ENCODE peak calls at places on chromosome 18, in ten cellular contexts. G is AG04450, T is astrocyte, D is gastrocnemius medialis, V is fibroblast of lung, U is fibroblast of pulmonary artery, A is astrocyte of the spinal cord, R is prostate gland, H is BE2C, J is heart right ventricle. N is an unnamed sample.

GRCh38 chr18:48818329-48819254 is 132.2 kb downstream of the SMAD7 start:
- DNase-seq in G (no peak), T (no peak), D (peak), V (no peak), U (no peak), A (no peak), R (no peak), H (no peak), J (no peak), N (no peak)

GRCh38 chr18:41075212-41075611 is 879.8 kb upstream of the PIK3C3 start:
- DNase-seq in G (peak), T (peak), D (no peak), V (peak), U (peak), A (peak), R (no peak), H (no peak), J (no peak), N (peak)

GRCh38 chr18:44453505-44453904 is 227.2 kb upstream of the SETBP1 start:
- DNase-seq in G (no peak), T (peak), D (no peak), V (no peak), U (no peak), A (peak), R (no peak), H (no peak), J (no peak), N (no peak)

GRCh38 chr18:51195602-51196115 is 1.8 kb downstream of the MEX3C start:
- DNase-seq in G (no peak), T (peak), D (no peak), V (peak), U (peak), A (peak), R (peak), H (peak), J (no peak), N (peak)

GRCh38 chr18:36196239-36196995 is 9.1 kb downstream of the MOCOS start:
- DNase-seq in G (no peak), T (no peak), D (no peak), V (no peak), U (no peak), A (no peak), R (no peak), H (no peak), J (no peak), N (no peak)

GRCh38 chr18:7066965-7067555 is 50.5 kb downstream of the LAMA1 start:
- DNase-seq in G (no peak), T (no peak), D (no peak), V (no peak), U (peak), A (no peak), R (no peak), H (no peak), J (no peak), N (peak)

GRCh38 chr18:79919089-79919488 is 32.4 kb downstream of the SLC66A2 start:
- DNase-seq in G (no peak), T (no peak), D (no peak), V (no peak), U (no peak), A (no peak), R (peak), H (no peak), J (no peak), N (no peak)

GRCh38 chr18:79799619-79800352 is 2.0 kb downstream of the KCNG2 start:
- DNase-seq in G (no peak), T (no peak), D (no peak), V (no peak), U (no peak), A (no peak), R (no peak), H (no peak), J (no peak), N (no peak)

GRCh38 chr18:73785276-73785675 is 362.4 kb downstream of the FBXO15 start:
- DNase-seq in G (peak), T (peak), D (no peak), V (peak), U (peak), A (no peak), R (no peak), H (no peak), J (no peak), N (peak)

GRCh38 chr18:80170395-80171094 is 61.5 kb downstream of the ADNP2 start:
- DNase-seq in G (no peak), T (no peak), D (no peak), V (no peak), U (no peak), A (no peak), R (no peak), H (no peak), J (no peak), N (no peak)

GRCh38 chr18:46419391-46420141 is 237.5 kb downstream of the LOXHD1 start:
- DNase-seq in G (no peak), T (no peak), D (no peak), V (no peak), U (no peak), A (no peak), R (no peak), H (no peak), J (no peak), N (no peak)

GRCh38 chr18:22521026-22521707 is 103.5 kb upstream of the CTAGE1 start:
- DNase-seq in G (no peak), T (no peak), D (no peak), V (no peak), U (no peak), A (no peak), R (no peak), H (no peak), J (no peak), N (no peak)

GRCh38 chr18:52426041-52426440 is 86.0 kb downstream of the DCC start:
- DNase-seq in G (no peak), T (no peak), D (no peak), V (no peak), U (no peak), A (no peak), R (no peak), H (no peak), J (no peak), N (no peak)

GRCh38 chr18:69838620-69839411 is 108.9 kb downstream of the CD226 start:
- DNase-seq in G (no peak), T (no peak), D (no peak), V (no peak), U (no peak), A (no peak), R (no peak), H (peak), J (no peak), N (no peak)

GRCh38 chr18:79588636-79589481 is 90.7 kb upstream of the CTDP1 start:
- DNase-seq in G (peak), T (peak), D (peak), V (peak), U (peak), A (peak), R (peak), H (no peak), J (peak), N (peak)

GRCh38 chr18:54217624-54218023 is 6.8 kb downstream of the MBD2 start:
- DNase-seq in G (no peak), T (no peak), D (no peak), V (no peak), U (no peak), A (no peak), R (no peak), H (no peak), J (no peak), N (no peak)
- H3K4me3 ChIP-seq in G (no peak), T (no peak), D (no peak), V (no peak), U (no peak), A (no peak), R (no peak), H (no peak), J (no peak), N (no peak)

DNA sequence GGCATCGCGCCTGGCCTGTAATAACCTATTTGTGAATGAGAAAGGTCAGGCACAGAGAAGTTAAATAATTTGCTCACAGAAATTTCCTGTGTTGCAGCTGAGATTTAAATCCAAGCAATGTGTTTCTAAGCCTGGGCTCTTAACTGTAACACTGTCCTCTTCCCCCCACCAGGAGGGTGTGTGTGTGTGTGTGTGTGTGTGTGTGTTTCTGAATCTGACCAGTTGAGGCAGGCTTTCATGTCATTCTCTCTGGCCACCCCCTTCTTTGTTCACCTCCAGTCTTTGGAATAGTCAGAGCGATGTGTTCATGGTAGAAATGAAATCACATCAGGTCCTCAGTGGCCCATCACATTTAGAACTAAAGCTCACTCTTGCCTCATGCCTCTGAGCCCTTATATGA is 81.2 kb downstream of the NEDD4L start:
- DNase-seq in G (no peak), T (no peak), D (no peak), V (no peak), U (no peak), A (no peak), R (no peak), H (no peak), J (no peak), N (peak)
- TF ChIP-seq CTCF in G (no peak), T (no peak), D (no peak), V (no peak), U (no peak), A (no peak), R (no peak), H (no peak), J (no peak), N (no peak)

GRCh38 chr18:61402761-61403160 is 69.5 kb downstream of the CDH20 start:
- DNase-seq in G (no peak), T (no peak), D (no peak), V (no peak), U (no peak), A (no peak), R (no peak), H (no peak), J (no peak), N (no peak)

GRCh38 chr18:61400016-61400630 is 66.9 kb downstream of the CDH20 start:
- DNase-seq in G (no peak), T (peak), D (no peak), V (no peak), U (peak), A (peak), R (no peak), H (no peak), J (no peak), N (peak)

GRCh38 chr18:61397222-61397621 is 64.0 kb downstream of the CDH20 start:
- DNase-seq in G (no peak), T (no peak), D (no peak), V (no peak), U (no peak), A (no peak), R (no peak), H (no peak), J (no peak), N (no peak)

GRCh38 chr18:61398961-61399632 is 65.9 kb downstream of the CDH20 start:
- DNase-seq in G (peak), T (peak), D (no peak), V (peak), U (peak), A (peak), R (no peak), H (no peak), J (no peak), N (peak)

DNA sequence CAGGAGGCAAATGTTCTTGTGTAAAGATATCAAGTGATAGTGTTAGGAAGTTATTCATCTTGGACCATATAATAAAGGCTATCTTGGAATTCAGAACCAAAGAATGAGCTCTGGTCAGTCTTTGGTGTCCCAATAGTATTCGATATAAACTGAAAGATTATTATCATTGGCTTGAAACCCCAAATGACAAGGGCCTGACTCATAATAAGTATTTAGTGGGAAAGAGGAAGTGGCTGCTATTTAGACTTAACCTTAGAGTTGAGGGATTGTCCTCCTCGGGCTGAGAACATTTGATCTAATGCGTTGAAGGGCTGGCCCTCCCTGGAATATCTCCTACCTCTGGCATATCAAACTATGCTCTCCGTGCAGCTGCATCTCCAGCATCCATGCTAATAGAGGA is 67.5 kb downstream of the CDH20 start:
- DNase-seq in G (peak), T (peak), D (no peak), V (peak), U (peak), A (peak), R (no peak), H (no peak), J (no peak), N (peak)
- H3K4me3 ChIP-seq in G (no peak), T (peak), D (no peak), V (no peak), U (no peak), A (no peak), R (no peak), H (no peak), J (no peak), N (no peak)

GRCh38 chr18:54622084-54622483 is 31.0 kb downstream of the DYNAP start:
- DNase-seq in G (no peak), T (no peak), D (no peak), V (no peak), U (no peak), A (no peak), R (no peak), H (no peak), J (no peak), N (peak)
- TF ChIP-seq CTCF in G (peak), T (peak), D (no peak), V (peak), U (peak), A (peak), R (no peak), H (no peak), J (no peak), N (no peak)

DNA sequence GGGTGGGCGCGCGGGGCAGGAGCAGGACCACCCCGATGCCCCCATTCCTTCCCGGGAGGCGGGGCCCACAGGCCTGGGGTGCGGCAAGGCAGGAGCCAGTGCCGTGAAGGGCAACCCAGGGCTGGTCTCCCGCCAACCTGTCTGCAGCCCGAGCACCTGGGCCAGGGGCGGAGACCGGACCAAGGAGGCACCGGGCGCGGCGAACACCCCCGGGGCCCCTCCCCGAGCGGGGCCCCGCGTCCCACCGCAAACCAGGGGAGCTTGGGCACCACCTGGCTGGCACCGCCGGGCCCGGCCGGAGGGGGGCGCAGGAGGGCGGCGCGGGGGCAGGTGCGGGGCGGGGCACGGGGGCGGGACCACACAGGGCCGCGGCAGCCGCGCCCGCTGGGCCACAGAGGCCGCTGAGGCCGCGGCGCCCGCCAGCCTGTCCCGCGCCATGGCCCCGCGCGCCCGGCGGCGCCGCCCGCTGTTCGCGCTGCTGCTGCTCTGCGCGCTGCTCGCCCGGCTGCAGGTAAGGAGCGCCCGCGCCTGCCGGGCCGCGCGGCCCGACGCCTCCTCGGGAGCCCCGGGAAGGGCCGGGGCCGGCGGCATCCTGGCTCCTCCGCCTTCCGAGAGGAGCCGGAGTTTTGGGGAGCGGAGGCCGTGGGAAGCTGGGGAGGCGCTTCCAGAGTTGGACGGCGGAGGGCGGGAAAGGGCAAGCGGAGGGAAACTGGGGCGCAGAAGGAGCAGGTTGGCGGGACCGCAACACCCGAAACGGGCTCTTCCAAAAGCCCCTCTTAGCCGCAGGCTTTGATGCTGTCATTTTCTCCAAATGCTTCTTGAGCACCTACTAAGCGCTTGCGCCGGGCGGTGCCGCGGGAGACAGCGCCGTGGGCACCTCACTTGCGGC is at the start of gene TNFRSF11A:
- DNase-seq in G (no peak), T (no peak), D (no peak), V (no peak), U (no peak), A (no peak), R (peak), H (no peak), J (peak), N (no peak)
- H3K4me3 ChIP-seq in G (peak), T (peak), D (peak), V (peak), U (peak), A (peak), R (peak), H (no peak), J (peak), N (peak)

DNA sequence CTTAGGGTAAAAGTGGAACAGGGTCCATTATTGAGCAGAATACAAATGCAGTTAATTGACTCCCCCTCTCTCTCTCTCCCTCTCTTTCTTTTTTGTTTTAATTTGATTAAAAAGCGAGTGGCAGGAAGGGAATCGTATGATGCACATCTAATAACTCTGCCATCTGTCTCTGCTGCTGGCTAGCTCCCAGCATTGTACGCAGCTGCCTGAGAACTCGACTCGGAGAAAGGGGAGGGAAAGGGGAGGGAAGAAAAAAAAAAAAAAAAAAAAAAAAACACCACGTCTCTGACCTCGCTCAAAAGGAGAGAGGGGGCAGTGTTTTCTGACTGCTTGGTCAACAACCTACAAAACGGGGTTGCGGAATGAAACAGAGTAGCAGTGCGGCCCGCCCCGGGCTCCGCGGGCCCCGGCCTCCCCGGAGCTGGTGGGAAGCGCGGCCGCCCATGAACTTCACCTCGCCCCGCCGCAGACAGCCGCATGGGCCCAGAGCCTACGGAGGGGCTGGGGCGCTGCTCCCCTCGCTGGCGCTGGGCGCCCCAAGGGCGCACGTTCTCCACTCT is 265.7 kb downstream of the TCF4 start:
- DNase-seq in G (peak), T (peak), D (peak), V (peak), U (peak), A (peak), R (peak), H (peak), J (peak), N (peak)
- TF ChIP-seq CTCF in G (peak), T (no peak), D (no peak), V (no peak), U (peak), A (no peak), R (no peak), H (peak), J (peak), N (peak)

DNA sequence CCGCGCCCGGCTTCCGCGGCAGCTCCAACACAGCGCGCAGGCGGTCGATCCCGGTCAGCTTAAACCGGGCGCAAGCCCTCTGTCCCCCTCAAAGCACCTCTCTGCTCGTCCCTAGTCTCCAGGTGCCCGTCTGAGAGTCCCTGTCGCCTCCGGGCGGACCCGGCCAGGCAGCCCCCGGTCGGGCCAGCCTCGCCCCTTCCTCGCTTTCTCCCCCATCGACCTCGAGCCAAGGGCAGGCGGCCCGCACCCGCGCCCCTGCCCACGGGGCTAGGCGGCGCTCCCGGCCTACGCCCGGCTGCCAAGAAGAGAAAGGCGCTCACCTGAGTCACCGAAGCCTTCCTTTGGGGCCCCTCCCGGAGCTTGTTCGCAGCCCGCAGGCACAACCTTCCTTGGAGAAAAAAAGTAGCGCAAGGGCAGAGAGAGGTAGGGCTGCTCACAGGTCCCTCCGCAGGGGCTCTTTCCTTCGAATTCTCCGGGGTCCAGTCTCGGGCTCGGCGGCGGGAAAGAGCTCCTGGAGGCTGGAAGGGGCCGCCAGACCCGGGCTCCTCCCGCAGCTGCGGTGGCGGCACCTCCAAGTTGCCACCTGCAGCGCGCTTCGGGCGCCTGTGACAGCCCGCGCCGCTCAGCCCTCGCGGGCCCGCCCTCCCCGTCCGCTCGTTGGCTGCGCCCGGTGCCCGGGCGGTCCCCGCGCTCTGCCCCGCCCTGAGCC is 86.4 kb upstream of the EPB41L3 start:
- DNase-seq in G (no peak), T (no peak), D (peak), V (no peak), U (peak), A (peak), R (peak), H (peak), J (peak), N (no peak)
- H3K4me3 ChIP-seq in G (peak), T (peak), D (peak), V (peak), U (peak), A (peak), R (peak), H (no peak), J (peak), N (peak)

N was measured in choroid plexus epithelial cell.